ENCODE peak calls at places on chromosomes 13 and 19, in eight cellular contexts. One of them, this sample, is unnamed.
A peak's percentile ranks its signal among the peaks of the same experiment; 100 is the strongest.

GRCh38 chr13:36912983-36913382 is 7.1 kb downstream of the SMAD9 start:
- DNase-seq in upper lobe of right lung: no peak
- DNase-seq in BJ: no peak
- DNase-seq in tibial artery: no peak
- DNase-seq in heart right ventricle: no peak
- DNase-seq in cardiac fibroblast: peak; percentile 8
- DNase-seq in sigmoid colon: no peak
- DNase-seq in pancreas: no peak
- DNase-seq in this sample: no peak

GRCh38 chr19:4582980-4583842 is 23.7 kb upstream of the SEMA6B start:
- DNase-seq in heart right ventricle: no peak
- DNase-seq in BJ: no peak
- DNase-seq in pancreas: no peak
- DNase-seq in tibial artery: no peak
- DNase-seq in cardiac fibroblast: no peak
- DNase-seq in sigmoid colon: no peak
- DNase-seq in upper lobe of right lung: no peak
- DNase-seq in this sample: no peak

GRCh38 chr19:16462757-16463250 is 9.0 kb downstream of the EPS15L1 start:
- DNase-seq in pancreas: no peak
- DNase-seq in cardiac fibroblast: peak; percentile 72
- DNase-seq in upper lobe of right lung: no peak
- DNase-seq in heart right ventricle: no peak
- DNase-seq in BJ: no peak
- DNase-seq in tibial artery: no peak
- DNase-seq in sigmoid colon: no peak
- DNase-seq in this sample: no peak

GRCh38 chr19:44142014-44142523 is 715 bp downstream of the ZNF234 start:
- DNase-seq in sigmoid colon: no peak
- DNase-seq in pancreas: no peak
- DNase-seq in BJ: no peak
- DNase-seq in cardiac fibroblast: peak; percentile 52
- DNase-seq in heart right ventricle: peak; percentile 7
- DNase-seq in tibial artery: no peak
- DNase-seq in upper lobe of right lung: no peak
- DNase-seq in this sample: peak; percentile 8

GRCh38 chr13:50358221-50358620 is 343.0 kb downstream of the KCNRG start:
- DNase-seq in heart right ventricle: peak; percentile 21
- DNase-seq in upper lobe of right lung: no peak
- DNase-seq in pancreas: no peak
- DNase-seq in BJ: no peak
- DNase-seq in cardiac fibroblast: no peak
- DNase-seq in tibial artery: no peak
- DNase-seq in sigmoid colon: no peak
- DNase-seq in this sample: no peak

GRCh38 chr19:18737954-18738351 is 53.2 kb downstream of the COMP start:
- DNase-seq in pancreas: peak; percentile 47
- DNase-seq in tibial artery: no peak
- DNase-seq in BJ: no peak
- DNase-seq in sigmoid colon: no peak
- DNase-seq in cardiac fibroblast: no peak
- DNase-seq in upper lobe of right lung: no peak
- DNase-seq in heart right ventricle: no peak
- DNase-seq in this sample: no peak

GRCh38 chr19:46116121-46116520 is 8.4 kb downstream of the IGFL3 start:
- DNase-seq in pancreas: no peak
- DNase-seq in tibial artery: no peak
- DNase-seq in BJ: no peak
- DNase-seq in heart right ventricle: no peak
- DNase-seq in upper lobe of right lung: no peak
- DNase-seq in sigmoid colon: no peak
- DNase-seq in cardiac fibroblast: no peak
- DNase-seq in this sample: no peak

GRCh38 chr13:77507931-77508776 is 27.4 kb upstream of the SCEL start:
- DNase-seq in heart right ventricle: no peak
- DNase-seq in tibial artery: no peak
- DNase-seq in BJ: peak; percentile 34
- DNase-seq in pancreas: no peak
- DNase-seq in sigmoid colon: no peak
- DNase-seq in upper lobe of right lung: no peak
- DNase-seq in cardiac fibroblast: peak; percentile 82
- DNase-seq in this sample: no peak

GRCh38 chr13:34411881-34412280 is 530.2 kb upstream of the NBEA start:
- DNase-seq in heart right ventricle: no peak
- DNase-seq in sigmoid colon: no peak
- DNase-seq in cardiac fibroblast: no peak
- DNase-seq in upper lobe of right lung: no peak
- DNase-seq in tibial artery: no peak
- DNase-seq in pancreas: no peak
- DNase-seq in BJ: no peak
- DNase-seq in this sample: no peak

GRCh38 chr13:104750377-104750776 is 1684.2 kb upstream of the SLC10A2 start:
- DNase-seq in cardiac fibroblast: peak; percentile 6
- DNase-seq in BJ: no peak
- DNase-seq in tibial artery: no peak
- DNase-seq in pancreas: no peak
- DNase-seq in upper lobe of right lung: no peak
- DNase-seq in sigmoid colon: no peak
- DNase-seq in heart right ventricle: no peak
- DNase-seq in this sample: no peak

GRCh38 chr19:18274776-18275356 is 614 bp upstream of the IQCN start:
- DNase-seq in sigmoid colon: peak; percentile 96
- DNase-seq in heart right ventricle: peak; percentile 88
- DNase-seq in cardiac fibroblast: peak; percentile 90
- DNase-seq in tibial artery: peak; percentile 95
- DNase-seq in pancreas: peak; percentile 94
- DNase-seq in BJ: peak; percentile 64
- DNase-seq in upper lobe of right lung: peak; percentile 85
- DNase-seq in this sample: no peak

DNA sequence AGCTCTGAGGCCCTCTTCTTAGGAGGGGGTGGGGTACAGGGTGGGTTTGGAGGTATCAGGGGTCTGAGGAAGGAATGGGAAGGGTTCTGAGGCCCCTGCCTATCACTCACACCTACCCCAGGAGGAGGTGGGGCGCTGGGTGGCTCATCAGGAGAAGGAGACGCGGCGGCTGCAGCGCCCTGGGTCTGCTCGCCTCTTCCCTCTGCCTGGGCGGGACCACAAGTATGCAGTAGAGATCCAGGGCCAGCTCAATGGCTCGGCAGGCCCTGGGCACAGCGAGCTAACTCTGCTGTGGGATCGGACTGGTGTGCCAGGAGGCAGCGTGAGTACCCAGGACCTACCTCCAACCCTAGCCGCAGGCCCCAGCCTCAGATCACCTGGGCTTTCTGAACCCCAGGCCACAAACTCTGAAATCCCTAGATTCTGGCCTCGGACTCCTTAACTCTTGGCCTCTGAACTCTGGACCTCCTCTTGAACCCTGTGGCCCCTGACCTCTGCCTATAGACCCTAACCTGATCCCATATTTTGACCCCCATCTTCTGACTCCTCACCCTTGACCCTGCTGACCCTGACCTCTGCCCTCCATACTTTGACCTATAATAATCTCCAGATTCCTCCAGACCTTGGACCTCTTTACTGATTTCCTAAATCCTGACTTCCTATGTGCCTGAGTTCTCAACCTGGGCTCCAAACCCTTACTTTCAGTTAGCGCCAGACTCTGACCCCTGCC is 24.1 kb downstream of the MEGF8 start:
- DNase-seq in BJ: no peak
- DNase-seq in heart right ventricle: no peak
- DNase-seq in upper lobe of right lung: no peak
- DNase-seq in sigmoid colon: no peak
- DNase-seq in cardiac fibroblast: no peak
- DNase-seq in tibial artery: no peak
- DNase-seq in pancreas: no peak
- DNase-seq in this sample: no peak
- TF ChIP-seq CTCF in BJ: no peak
- TF ChIP-seq CTCF in heart right ventricle: no peak
- TF ChIP-seq CTCF in upper lobe of right lung: no peak
- TF ChIP-seq CTCF in sigmoid colon: no peak
- TF ChIP-seq CTCF in cardiac fibroblast: no peak
- TF ChIP-seq CTCF in tibial artery: no peak
- TF ChIP-seq CTCF in pancreas: no peak
- TF ChIP-seq CTCF in this sample: no peak

DNA sequence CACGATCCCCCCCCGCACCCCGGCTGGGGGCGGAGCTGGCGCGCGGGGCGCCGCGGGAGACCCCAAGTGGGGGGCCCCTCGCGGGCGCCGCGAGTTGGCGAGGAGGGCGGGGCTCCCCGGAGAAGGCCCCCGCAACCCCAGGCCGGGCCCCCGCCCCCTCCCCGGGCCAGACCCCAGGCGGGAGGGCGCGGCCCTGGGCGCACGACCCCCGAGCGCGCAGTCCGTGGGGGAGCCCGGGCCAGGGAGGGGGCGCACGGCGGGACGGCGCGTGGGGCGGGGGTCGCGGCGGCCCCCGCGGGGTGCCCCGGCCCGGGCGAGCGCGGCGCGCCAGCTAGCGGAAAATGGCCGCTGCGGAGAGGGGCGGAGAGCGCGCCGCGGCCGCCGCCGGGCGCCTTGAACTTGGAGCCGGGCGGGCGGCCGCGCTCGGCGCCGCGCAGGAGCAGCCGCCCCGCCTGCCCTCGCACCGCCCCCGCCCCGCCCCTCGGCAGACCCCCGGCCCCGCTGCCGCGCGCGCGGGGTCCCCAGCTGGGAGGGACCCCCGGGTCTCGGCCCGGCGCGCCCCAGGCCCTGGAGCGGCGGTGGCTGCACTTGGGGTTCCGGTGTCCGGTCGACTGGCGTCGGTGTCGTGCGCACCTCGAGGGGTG is 6.4 kb upstream of the NFIC start:
- DNase-seq in heart right ventricle: no peak
- DNase-seq in upper lobe of right lung: peak; percentile 76
- DNase-seq in pancreas: no peak
- DNase-seq in tibial artery: no peak
- DNase-seq in sigmoid colon: no peak
- DNase-seq in cardiac fibroblast: no peak
- DNase-seq in BJ: no peak
- DNase-seq in this sample: peak; percentile 50
- H3K4me3 ChIP-seq in heart right ventricle: peak overlapping the region; percentile 100
- H3K4me3 ChIP-seq in upper lobe of right lung: peak overlapping the region; percentile 91
- H3K4me3 ChIP-seq in pancreas: peak overlapping the region; percentile 99
- H3K4me3 ChIP-seq in tibial artery: peak overlapping the region; percentile 100
- H3K4me3 ChIP-seq in sigmoid colon: peak overlapping the region; percentile 100
- H3K4me3 ChIP-seq in cardiac fibroblast: peak overlapping the region; percentile 72
- H3K4me3 ChIP-seq in BJ: peak overlapping the region; percentile 81
- H3K4me3 ChIP-seq in this sample: peak overlapping the region; percentile 72

GRCh38 chr19:3442487-3443071 is 37.7 kb downstream of the SMIM24 start:
- DNase-seq in pancreas: peak; percentile 30
- DNase-seq in heart right ventricle: no peak
- DNase-seq in upper lobe of right lung: no peak
- DNase-seq in cardiac fibroblast: no peak
- DNase-seq in sigmoid colon: no peak
- DNase-seq in BJ: no peak
- DNase-seq in tibial artery: no peak
- DNase-seq in this sample: no peak

GRCh38 chr19:3441089-3441985 is 39.0 kb downstream of the SMIM24 start:
- DNase-seq in sigmoid colon: peak; percentile 66
- DNase-seq in BJ: no peak
- DNase-seq in cardiac fibroblast: no peak
- DNase-seq in upper lobe of right lung: no peak
- DNase-seq in tibial artery: no peak
- DNase-seq in heart right ventricle: no peak
- DNase-seq in pancreas: no peak
- DNase-seq in this sample: no peak

GRCh38 chr19:3441986-3442329 is 38.4 kb downstream of the SMIM24 start:
- DNase-seq in BJ: no peak
- DNase-seq in upper lobe of right lung: no peak
- DNase-seq in sigmoid colon: peak; percentile 63
- DNase-seq in tibial artery: no peak
- DNase-seq in pancreas: peak; percentile 41
- DNase-seq in cardiac fibroblast: no peak
- DNase-seq in heart right ventricle: no peak
- DNase-seq in this sample: no peak

GRCh38 chr19:3443840-3444694 is 36.3 kb downstream of the SMIM24 start:
- DNase-seq in sigmoid colon: no peak
- DNase-seq in pancreas: peak; percentile 48
- DNase-seq in BJ: no peak
- DNase-seq in upper lobe of right lung: no peak
- DNase-seq in heart right ventricle: peak; percentile 76
- DNase-seq in cardiac fibroblast: peak; percentile 29
- DNase-seq in tibial artery: no peak
- DNase-seq in this sample: no peak

DNA sequence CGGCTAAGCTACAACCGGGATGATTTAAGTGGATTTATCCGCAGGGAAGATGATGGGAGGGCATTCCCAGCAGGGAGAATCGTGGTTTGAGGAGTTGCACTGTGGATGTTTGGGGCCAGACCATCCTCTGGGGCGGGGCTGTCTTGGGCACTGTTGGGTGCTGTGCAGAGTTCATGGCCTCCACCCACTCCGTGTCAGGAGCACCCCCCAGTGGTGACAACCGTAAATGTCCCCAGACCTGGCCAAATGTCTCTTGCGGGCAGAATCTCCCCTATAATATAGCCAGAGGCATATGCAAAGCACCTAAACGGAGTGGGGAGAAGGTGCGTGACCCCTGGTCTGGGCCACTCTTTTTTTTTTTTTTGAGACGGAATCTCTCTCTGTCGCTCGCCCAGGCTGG is 40.2 kb downstream of the SMIM24 start:
- DNase-seq in heart right ventricle: no peak
- DNase-seq in upper lobe of right lung: no peak
- DNase-seq in BJ: no peak
- DNase-seq in tibial artery: no peak
- DNase-seq in sigmoid colon: peak; percentile 74
- DNase-seq in pancreas: peak; percentile 57
- DNase-seq in cardiac fibroblast: peak; percentile 43
- DNase-seq in this sample: peak; percentile 68
- TF ChIP-seq CTCF in heart right ventricle: peak; percentile 50
- TF ChIP-seq CTCF in upper lobe of right lung: peak; percentile 49
- TF ChIP-seq CTCF in BJ: peak; percentile 39
- TF ChIP-seq CTCF in tibial artery: peak; percentile 32
- TF ChIP-seq CTCF in sigmoid colon: peak; percentile 15
- TF ChIP-seq CTCF in pancreas: peak; percentile 28
- TF ChIP-seq CTCF in cardiac fibroblast: peak; percentile 62
- TF ChIP-seq CTCF in this sample: peak; percentile 61

GRCh38 chr13:100667894-100668293 is 6.7 kb downstream of the TMTC4 start:
- DNase-seq in pancreas: no peak
- DNase-seq in upper lobe of right lung: no peak
- DNase-seq in sigmoid colon: no peak
- DNase-seq in tibial artery: no peak
- DNase-seq in heart right ventricle: no peak
- DNase-seq in cardiac fibroblast: no peak
- DNase-seq in BJ: no peak
- DNase-seq in this sample: no peak

GRCh38 chr13:100664171-100664900 is 10.3 kb downstream of the TMTC4 start:
- DNase-seq in BJ: no peak
- DNase-seq in tibial artery: no peak
- DNase-seq in upper lobe of right lung: no peak
- DNase-seq in cardiac fibroblast: no peak
- DNase-seq in sigmoid colon: no peak
- DNase-seq in pancreas: no peak
- DNase-seq in heart right ventricle: no peak
- DNase-seq in this sample: no peak

GRCh38 chr13:100665403-100665802 is 9.2 kb downstream of the TMTC4 start:
- DNase-seq in tibial artery: no peak
- DNase-seq in pancreas: no peak
- DNase-seq in upper lobe of right lung: no peak
- DNase-seq in BJ: no peak
- DNase-seq in sigmoid colon: no peak
- DNase-seq in cardiac fibroblast: no peak
- DNase-seq in heart right ventricle: no peak
- DNase-seq in this sample: no peak

GRCh38 chr13:100668408-100668807 is 6.2 kb downstream of the TMTC4 start:
- DNase-seq in sigmoid colon: no peak
- DNase-seq in upper lobe of right lung: no peak
- DNase-seq in heart right ventricle: no peak
- DNase-seq in BJ: no peak
- DNase-seq in pancreas: no peak
- DNase-seq in tibial artery: no peak
- DNase-seq in cardiac fibroblast: peak; percentile 90
- DNase-seq in this sample: no peak

GRCh38 chr13:100666124-100666523 is 8.5 kb downstream of the TMTC4 start:
- DNase-seq in BJ: no peak
- DNase-seq in heart right ventricle: no peak
- DNase-seq in tibial artery: no peak
- DNase-seq in sigmoid colon: no peak
- DNase-seq in upper lobe of right lung: no peak
- DNase-seq in cardiac fibroblast: peak; percentile 14
- DNase-seq in pancreas: no peak
- DNase-seq in this sample: no peak
- H3K4me3 ChIP-seq in BJ: no peak overlapping the region
- H3K4me3 ChIP-seq in heart right ventricle: no peak overlapping the region
- H3K4me3 ChIP-seq in tibial artery: no peak overlapping the region
- H3K4me3 ChIP-seq in sigmoid colon: no peak overlapping the region
- H3K4me3 ChIP-seq in upper lobe of right lung: no peak overlapping the region
- H3K4me3 ChIP-seq in cardiac fibroblast: no peak overlapping the region
- H3K4me3 ChIP-seq in pancreas: no peak overlapping the region
- H3K4me3 ChIP-seq in this sample: no peak overlapping the region

This sample was measured in GM12865.